ENCODE peak calls at places on chromosomes 4 and X, in five cellular contexts. A is IMR-90, B is HepG2, T is K562, M is GM12878. Z is an unnamed sample.

GRCh38 chrX:45083314-45083713 is 117.4 kb downstream of the DIPK2B start:
- DNase-seq in T (no peak), B (no peak), M (no peak), A (no peak), Z (no peak)

GRCh38 chrX:112935029-112935428 is 94.4 kb upstream of the AMOT start:
- DNase-seq in B (no peak), M (no peak), A (no peak), T (no peak), Z (no peak)

GRCh38 chr4:75723117-75723801 is 1.1 kb upstream of the USO1 start:
- DNase-seq in M (no peak), A (peak; percentile 80), T (no peak), B (peak; percentile 53), Z (peak; percentile 32)

GRCh38 chrX:68895339-68896250 is 66.8 kb downstream of the EFNB1 start:
- DNase-seq in A (peak; percentile 42), T (peak; percentile 29), M (no peak), B (peak; percentile 3), Z (peak; percentile 68)

GRCh38 chrX:74421181-74422028 is at the start of gene SLC16A2:
- DNase-seq in T (no peak), M (no peak), B (no peak), A (peak; percentile 79), Z (peak; percentile 86)

GRCh38 chr4:86089924-86090323 is 269.9 kb downstream of the MAPK10 start:
- DNase-seq in B (no peak), T (no peak), A (peak; percentile 10), M (no peak), Z (no peak)

GRCh38 chrX:87517571-87518141 is at the start of gene KLHL4:
- DNase-seq in T (peak; percentile 3), M (no peak), B (no peak), A (peak; percentile 74), Z (no peak)

GRCh38 chr4:104752337-104752736 is 257.6 kb upstream of the CXXC4 start:
- DNase-seq in A (no peak), M (peak; percentile 48), T (no peak), B (no peak), Z (no peak)

GRCh38 chrX:153582896-153583295 is 16.0 kb downstream of the CCNQ start:
- DNase-seq in T (peak; percentile 51), A (peak; percentile 37), B (peak; percentile 7), M (peak; percentile 23), Z (peak; percentile 65)

GRCh38 chrX:46929439-46930018 is 17.3 kb downstream of the JADE3 start:
- DNase-seq in B (no peak), T (no peak), M (no peak), A (peak; percentile 67), Z (no peak)

GRCh38 chrX:39477438-39478120 is 620.2 kb downstream of the BCOR start:
- DNase-seq in M (no peak), T (peak; percentile 36), A (no peak), B (no peak), Z (no peak)

GRCh38 chr4:109760682-109761081 is 30.8 kb upstream of the PLA2G12A start:
- DNase-seq in T (no peak), A (no peak), M (no peak), B (no peak), Z (no peak)

GRCh38 chrX:44898411-44899221 is 25.6 kb downstream of the KDM6A start:
- DNase-seq in B (peak; percentile 20), A (peak; percentile 46), M (no peak), T (peak; percentile 7), Z (no peak)

GRCh38 chr4:184404047-184404446 is 70.3 kb downstream of the IRF2 start:
- DNase-seq in M (no peak), B (no peak), A (no peak), T (no peak), Z (no peak)

GRCh38 chr4:128454281-128455075 is 166.9 kb upstream of the PGRMC2 start:
- DNase-seq in A (peak; percentile 97), T (peak; percentile 78), M (peak; percentile 51), B (peak; percentile 67), Z (peak; percentile 79)

GRCh38 chr4:183563874-183564273 is 59.0 kb downstream of the ING2 start:
- DNase-seq in B (no peak), A (peak; percentile 28), M (no peak), T (no peak), Z (no peak)

GRCh38 chr4:121307441-121308327 is 73.1 kb downstream of the QRFPR start:
- DNase-seq in M (peak; percentile 51), T (peak; percentile 43), B (peak; percentile 34), A (peak; percentile 34), Z (no peak)

GRCh38 chr4:36549992-36550391 is 268.6 kb downstream of the DTHD1 start:
- DNase-seq in B (no peak), M (no peak), A (no peak), T (no peak), Z (no peak)

GRCh38 chr4:41990383-41991111 is at the start of gene SLC30A9:
- DNase-seq in A (peak; percentile 94), B (peak; percentile 92), T (peak; percentile 94), M (peak; percentile 82), Z (peak; percentile 96)

GRCh38 chrX:17882680-17883079 is 21.6 kb upstream of the RAI2 start:
- DNase-seq in B (no peak), T (no peak), A (no peak), M (no peak), Z (no peak)

GRCh38 chr4:37540486-37540885 is 145.7 kb downstream of the RELL1 start:
- DNase-seq in M (no peak), B (no peak), A (no peak), T (no peak), Z (no peak)

GRCh38 chr4:163251204-163251603 is 81.2 kb downstream of the NPY1R start:
- DNase-seq in M (no peak), A (no peak), T (no peak), B (peak; percentile 4), Z (peak; percentile 8)

GRCh38 chr4:165184220-165184619 is 23.1 kb upstream of the KLHL2 start:
- DNase-seq in M (no peak), A (no peak), B (no peak), T (no peak), Z (no peak)

GRCh38 chrX:51182545-51182944 is 150.1 kb upstream of the NUDT10 start:
- DNase-seq in T (no peak), B (no peak), M (no peak), A (no peak), Z (peak; percentile 1)

GRCh38 chr4:80781436-80781835 is 249.1 kb upstream of the BMP3 start:
- DNase-seq in M (no peak), A (no peak), B (no peak), T (no peak), Z (no peak)

GRCh38 chr4:88002786-88003185 is 4.6 kb upstream of the PKD2 start:
- DNase-seq in A (no peak), M (no peak), B (no peak), T (no peak), Z (no peak)

GRCh38 chr4:125244848-125245450 is 69.8 kb upstream of the FAT4 start:
- DNase-seq in A (peak; percentile 47), T (no peak), M (no peak), B (no peak), Z (no peak)

GRCh38 chrX:16579517-16579916 is 70.4 kb upstream of the S100G start:
- DNase-seq in M (no peak), T (no peak), B (no peak), A (no peak), Z (no peak)

GRCh38 chr4:168848977-168849687 is 160.9 kb downstream of the CBR4 start:
- DNase-seq in B (no peak), T (no peak), M (no peak), A (peak; percentile 59), Z (peak; percentile 20)

DNA sequence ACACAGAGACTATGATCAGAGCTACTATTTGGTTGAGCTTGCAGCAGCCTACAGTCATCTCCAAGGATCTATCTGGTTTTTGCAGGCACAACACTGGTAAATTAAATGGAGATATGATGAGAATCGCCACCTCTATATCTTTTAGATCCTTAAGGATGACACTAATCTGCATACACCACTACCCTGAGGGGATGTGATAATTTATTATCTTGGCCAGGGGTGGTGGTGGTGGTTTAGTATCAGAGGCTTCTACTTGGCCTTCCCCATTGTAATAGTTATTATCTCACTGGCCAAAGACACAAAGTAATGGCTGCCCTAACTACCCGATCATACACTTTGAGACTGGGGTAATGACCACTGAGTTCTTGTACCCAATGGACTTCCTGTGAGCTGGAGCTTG is 21.2 kb downstream of the CCDC160 start:
- DNase-seq in M (no peak), B (no peak), A (no peak), T (no peak), Z (no peak)
- TF ChIP-seq MXI1 in M (no peak), B (no peak), A (no peak), T (no peak), Z (no peak)

GRCh38 chr4:2395038-2395437 is 23.4 kb downstream of the ZFYVE28 start:
- DNase-seq in A (peak; percentile 50), M (no peak), B (no peak), T (no peak), Z (no peak)

GRCh38 chr4:2395584-2395983 is 22.9 kb downstream of the ZFYVE28 start:
- DNase-seq in T (peak; percentile 79), M (no peak), B (no peak), A (no peak), Z (no peak)

GRCh38 chr4:2396781-2397368 is 21.6 kb downstream of the ZFYVE28 start:
- DNase-seq in B (no peak), A (no peak), T (no peak), M (no peak), Z (no peak)

GRCh38 chr4:2393353-2394270 is 24.8 kb downstream of the ZFYVE28 start:
- DNase-seq in B (peak; percentile 32), A (no peak), M (no peak), T (peak; percentile 73), Z (no peak)

GRCh38 chr4:2394544-2394943 is 23.9 kb downstream of the ZFYVE28 start:
- DNase-seq in A (no peak), T (no peak), B (no peak), M (no peak), Z (no peak)
- H3K4me2 ChIP-seq in A (no peak overlapping the region), T (peak overlapping the region; percentile 72), B (no peak overlapping the region), M (no peak overlapping the region), Z (no peak overlapping the region)

DNA sequence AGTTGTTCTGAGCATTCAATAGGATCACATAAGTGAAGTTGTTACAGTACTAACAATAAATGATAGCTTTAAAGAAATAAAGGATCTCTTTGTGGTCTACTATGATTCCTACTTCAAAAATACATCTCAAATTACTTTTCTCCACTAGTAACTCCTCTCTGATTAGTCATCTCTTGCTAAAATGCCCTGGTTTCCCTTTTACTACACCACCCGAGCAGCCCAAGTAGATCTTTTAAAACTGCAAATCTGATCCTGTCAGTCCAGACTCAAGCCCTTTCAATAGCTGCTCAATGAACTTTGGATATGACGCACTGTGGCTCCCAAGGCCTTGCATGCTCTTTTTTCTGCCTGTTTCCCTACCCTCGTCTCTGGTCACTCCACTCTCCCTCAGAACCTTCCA is 97.5 kb downstream of the MAOA start:
- DNase-seq in T (no peak), A (no peak), B (no peak), M (no peak), Z (no peak)
- TF ChIP-seq MXI1 in T (no peak), A (no peak), B (no peak), M (no peak), Z (no peak)

DNA sequence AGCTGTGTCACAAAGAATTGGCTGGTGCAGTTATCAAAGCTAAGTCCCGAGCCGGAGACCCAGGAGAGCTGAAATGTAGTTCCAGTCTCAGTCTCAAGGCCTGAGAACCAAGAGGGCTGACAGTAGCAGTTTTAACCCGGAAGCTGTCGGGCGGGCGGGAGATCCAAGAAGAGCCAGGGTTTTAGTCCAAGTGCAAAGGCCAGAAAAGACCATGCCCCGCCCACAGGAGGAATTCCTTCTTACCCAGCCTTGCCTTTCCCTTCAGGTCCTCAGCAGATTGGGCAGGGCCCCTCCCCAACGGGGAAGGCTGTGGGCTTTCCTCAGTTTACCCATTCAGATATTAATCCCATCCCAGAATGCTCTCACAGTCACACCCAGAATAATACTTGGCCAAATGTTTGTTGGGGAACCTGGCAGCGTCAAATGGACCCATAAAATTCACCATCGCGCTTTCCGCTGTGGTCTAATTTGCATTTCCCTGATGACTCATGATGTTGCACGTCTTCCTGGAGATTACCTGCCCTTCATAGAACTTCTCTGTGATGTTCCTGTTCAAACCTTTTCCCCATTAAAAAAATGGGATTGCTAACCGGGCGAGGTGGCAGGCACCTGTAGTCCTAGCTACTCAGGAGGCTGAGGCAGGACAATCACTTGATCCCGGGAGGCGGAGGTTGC is 16.2 kb downstream of the MAEA start:
- DNase-seq in B (no peak), T (no peak), A (no peak), M (no peak), Z (no peak)
- H3K4me2 ChIP-seq in B (peak overlapping the region; percentile 45), T (no peak overlapping the region), A (no peak overlapping the region), M (no peak overlapping the region), Z (no peak overlapping the region)